ENCODE peak calls at places on chromosome 6, in four cellular contexts. M is cardiac muscle cell, C is dorsolateral prefrontal cortex, Z is psoas muscle. D is an unnamed sample.

GRCh38 chr6:3509326-3509725 is 52.5 kb upstream of the SLC22A23 start:
- DNase-seq in Z (no peak), M (no peak), C (no peak), D (no peak)

GRCh38 chr6:68635706-68636513 is 828 bp downstream of the ADGRB3 start:
- DNase-seq in Z (no peak), C (peak), M (peak), D (no peak)

GRCh38 chr6:45555981-45556771 is 178.4 kb upstream of the SUPT3H start:
- DNase-seq in C (no peak), M (no peak), Z (no peak), D (no peak)

GRCh38 chr6:47147175-47147727 is 105.1 kb upstream of the ADGRF1 start:
- DNase-seq in Z (no peak), C (no peak), M (no peak), D (no peak)

GRCh38 chr6:170347091-170347490 is 40.5 kb downstream of the FAM120B start:
- DNase-seq in M (no peak), Z (no peak), C (no peak), D (no peak)

GRCh38 chr6:149037026-149037734 is 280.3 kb upstream of the TAB2 start:
- DNase-seq in C (no peak), Z (no peak), M (no peak), D (no peak)

GRCh38 chr6:158758941-158759479 is 60.2 kb downstream of the EZR start:
- DNase-seq in C (no peak), M (no peak), Z (no peak), D (no peak)

GRCh38 chr6:33740204-33740608 is 6.5 kb downstream of the IP6K3 start:
- DNase-seq in M (no peak), C (no peak), Z (peak), D (no peak)

GRCh38 chr6:147507162-147508072 is 1.1 kb upstream of the SAMD5 start:
- DNase-seq in Z (no peak), C (peak), M (peak), D (no peak)

GRCh38 chr6:38443341-38443740 is 196.4 kb downstream of the BTBD9 start:
- DNase-seq in C (no peak), Z (no peak), M (no peak), D (no peak)

GRCh38 chr6:15504040-15504491 is 158.8 kb downstream of the DTNBP1 start:
- DNase-seq in Z (peak), M (no peak), C (no peak), D (peak)

GRCh38 chr6:74504941-74505340 is 700.9 kb downstream of the COL12A1 start:
- DNase-seq in M (no peak), C (no peak), Z (no peak), D (no peak)

GRCh38 chr6:108766419-108766818 is 81.8 kb upstream of the ARMC2 start:
- DNase-seq in Z (no peak), M (no peak), C (no peak), D (no peak)

GRCh38 chr6:158654960-158655485 is 5.2 kb downstream of the SYTL3 start:
- DNase-seq in Z (no peak), M (no peak), C (no peak), D (no peak)

GRCh38 chr6:14499804-14500203 is 382.2 kb downstream of the CD83 start:
- DNase-seq in M (peak), Z (no peak), C (no peak), D (no peak)

GRCh38 chr6:13922750-13923149 is 2.0 kb upstream of the RNF182 start:
- DNase-seq in M (no peak), C (no peak), Z (no peak), D (no peak)

GRCh38 chr6:149137594-149137993 is 179.9 kb upstream of the TAB2 start:
- DNase-seq in Z (no peak), C (no peak), M (no peak), D (no peak)

GRCh38 chr6:26311012-26311384 is 54.0 kb upstream of the BTN3A2 start:
- DNase-seq in C (no peak), Z (no peak), M (no peak), D (peak)

GRCh38 chr6:57317060-57317943 is at the start of gene PRIM2:
- DNase-seq in M (peak), Z (peak), C (peak), D (peak)

GRCh38 chr6:21666788-21667681 is 73.5 kb downstream of the SOX4 start:
- DNase-seq in M (no peak), Z (no peak), C (no peak), D (no peak)

GRCh38 chr6:45115696-45116095 is 212.4 kb upstream of the RUNX2 start:
- DNase-seq in M (no peak), C (no peak), Z (no peak), D (no peak)

GRCh38 chr6:30940361-30941001 is at the start of gene MUCL3:
- DNase-seq in Z (no peak), M (no peak), C (no peak), D (no peak)

GRCh38 chr6:156617376-156617775 is 159.8 kb upstream of the ARID1B start:
- DNase-seq in Z (no peak), M (peak), C (no peak), D (no peak)

GRCh38 chr6:33082702-33083101 is 6.9 kb downstream of the HLA-DPB1 start:
- DNase-seq in C (no peak), M (peak), Z (peak), D (no peak)

GRCh38 chr6:71011861-71012260 is 55.0 kb upstream of the B3GAT2 start:
- DNase-seq in Z (no peak), M (no peak), C (no peak), D (no peak)

GRCh38 chr6:53302678-53303360 is 45.9 kb downstream of the ELOVL5 start:
- DNase-seq in M (peak), C (no peak), Z (no peak), D (no peak)

GRCh38 chr6:73017473-73017872 is 207.8 kb downstream of the KHDC1L start:
- DNase-seq in C (no peak), Z (no peak), M (no peak), D (no peak)

GRCh38 chr6:97813881-97814280 is 530.9 kb upstream of the MMS22L start:
- DNase-seq in C (peak), Z (no peak), M (no peak), D (no peak)

GRCh38 chr6:31949926-31950548 is 4.1 kb downstream of the CFB start:
- DNase-seq in C (no peak), M (no peak), Z (no peak), D (no peak)

GRCh38 chr6:24387818-24388217 is 14.9 kb upstream of the MRS2 start:
- DNase-seq in C (no peak), Z (no peak), M (no peak), D (no peak)

DNA sequence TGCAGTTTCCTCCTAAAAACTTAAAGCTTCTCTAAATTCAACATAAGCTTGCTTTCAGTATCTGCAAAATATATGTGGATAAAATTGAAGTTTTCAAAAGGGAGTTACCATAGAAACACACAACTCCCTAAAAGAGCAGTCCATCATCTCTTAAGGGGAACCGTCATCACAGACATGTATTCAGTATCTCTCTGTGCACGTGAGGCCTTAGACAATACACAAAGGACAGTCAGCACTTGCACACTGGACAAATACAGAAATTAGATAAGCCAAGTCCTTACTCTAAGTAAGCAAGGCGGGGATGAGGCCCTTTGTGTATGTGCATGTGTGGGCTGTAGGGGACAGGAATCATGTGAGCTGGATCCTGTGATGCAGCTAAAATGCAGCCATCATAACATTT is 136.6 kb downstream of the BACH2 start:
- DNase-seq in C (peak), M (peak), Z (no peak), D (no peak)
- H3K27ac ChIP-seq in C (peak), M (no peak), Z (no peak), D (no peak)

GRCh38 chr6:44064089-44064947 is 62.9 kb downstream of the MRPL14 start:
- DNase-seq in C (no peak), M (no peak), Z (peak), D (no peak)

GRCh38 chr6:44062105-44062770 is 65.0 kb downstream of the MRPL14 start:
- DNase-seq in Z (no peak), C (no peak), M (no peak), D (no peak)

GRCh38 chr6:44063561-44064059 is 63.6 kb downstream of the MRPL14 start:
- DNase-seq in C (no peak), Z (no peak), M (no peak), D (no peak)

GRCh38 chr6:44061375-44062104 is 65.7 kb downstream of the MRPL14 start:
- DNase-seq in C (no peak), Z (no peak), M (no peak), D (no peak)

DNA sequence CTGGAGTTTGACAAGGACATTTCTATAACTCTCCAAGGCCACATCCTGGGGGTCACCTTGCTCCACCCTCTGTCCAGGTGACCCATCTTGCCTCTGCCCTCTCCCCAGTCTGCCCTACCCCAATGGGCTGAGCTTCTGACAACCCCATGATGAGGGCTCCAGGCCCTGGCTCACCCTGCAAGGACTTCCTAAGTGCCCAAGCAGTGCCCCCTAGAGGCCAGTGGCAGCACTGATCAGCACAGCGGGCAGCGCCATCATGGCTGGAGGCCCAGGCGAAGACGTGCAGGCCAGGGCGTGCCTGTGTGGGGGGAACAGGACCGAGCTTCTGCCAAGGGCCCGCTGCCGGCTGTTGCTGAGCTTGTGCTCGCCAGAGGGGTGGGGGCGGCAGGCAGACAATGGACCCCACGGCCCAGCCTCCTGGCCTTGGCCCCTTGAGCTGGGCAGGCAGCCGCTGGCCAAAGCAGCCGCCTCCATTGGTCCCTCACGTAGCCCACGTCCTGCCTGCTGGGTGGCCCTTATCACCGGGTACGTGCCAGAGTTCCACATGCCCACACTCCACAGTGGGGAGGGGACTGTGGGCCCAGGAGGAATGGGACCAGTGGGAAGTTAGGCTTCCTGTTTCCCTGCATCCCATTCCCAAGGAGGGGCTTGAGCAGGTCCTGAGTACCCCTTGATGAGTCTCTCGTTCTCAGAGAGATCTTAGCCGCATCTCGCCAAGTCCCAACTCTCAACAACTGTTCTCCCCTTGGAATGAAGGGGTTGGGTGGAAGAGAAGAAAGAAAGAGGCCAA is 64.3 kb downstream of the MRPL14 start:
- DNase-seq in C (no peak), Z (peak), M (no peak), D (no peak)
- H3K27ac ChIP-seq in C (peak), Z (peak), M (no peak), D (no peak)

GRCh38 chr6:94289131-94289530 is 869.8 kb upstream of the EPHA7 start:
- DNase-seq in Z (no peak), C (no peak), M (peak), D (no peak)
- H3K27ac ChIP-seq in Z (no peak), C (no peak), M (no peak), D (no peak)

GRCh38 chr6:87152528-87152950 is 2.8 kb upstream of the ZNF292 start:
- DNase-seq in C (no peak), M (no peak), Z (no peak), D (no peak)
- H3K27ac ChIP-seq in C (peak), M (peak), Z (peak), D (peak)

GRCh38 chr6:107599043-107599442 is 109.1 kb downstream of the SOBP start:
- DNase-seq in Z (no peak), M (no peak), C (no peak), D (no peak)
- H3K27ac ChIP-seq in Z (no peak), M (no peak), C (no peak), D (no peak)

DNA sequence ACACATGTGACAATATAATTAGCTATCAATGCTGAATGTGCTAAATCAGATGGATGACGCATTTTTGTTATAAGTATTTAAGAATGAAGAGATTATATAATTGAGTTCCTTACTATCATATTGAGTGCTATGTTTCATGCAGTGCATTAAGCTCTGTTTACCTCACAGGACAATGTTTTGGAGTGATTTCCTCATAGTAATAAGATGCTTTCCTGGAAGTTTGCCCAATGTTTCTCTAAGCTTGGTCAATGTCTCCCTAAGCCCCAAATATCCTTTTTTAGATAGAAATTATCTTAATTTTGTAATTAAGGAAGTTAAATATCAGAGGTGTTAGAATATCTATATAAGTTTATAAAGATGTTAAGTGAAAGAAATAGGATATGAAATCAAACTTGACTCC is 489.6 kb downstream of the MMUT start:
- DNase-seq in C (no peak), M (no peak), Z (no peak), D (no peak)
- H3K27ac ChIP-seq in C (no peak), M (no peak), Z (no peak), D (no peak)

GRCh38 chr6:17910178-17910577 is 77.3 kb downstream of the KIF13A start:
- DNase-seq in M (no peak), C (no peak), Z (no peak), D (no peak)
- H3K27ac ChIP-seq in M (no peak), C (no peak), Z (peak), D (no peak)

GRCh38 chr6:6695711-6696048 is 107.2 kb downstream of the LY86 start:
- DNase-seq in C (no peak), Z (no peak), M (no peak), D (no peak)
- H3K27ac ChIP-seq in C (no peak), Z (peak), M (no peak), D (no peak)

D was measured in substantia nigra.